ENCODE peak calls at places on chromosomes 16 and 17, in six cellular contexts. O, F, B, K, N and D are unnamed samples.

GRCh38 chr16:1991588-1992474 is 2.1 kb downstream of the SYNGR3 start:
- DNase-seq in O (peak; percentile 66), F (peak; percentile 93), B (peak; percentile 95), K (peak; percentile 100), N (peak; percentile 77), D (peak; percentile 93)

GRCh38 chr16:27238016-27238587 is 30.5 kb downstream of the NSMCE1 start:
- DNase-seq in O (no peak), F (no peak), B (no peak), K (no peak), N (no peak), D (peak; percentile 30)

GRCh38 chr17:48545539-48545938 is 630 bp upstream of the HOXB2 start:
- DNase-seq in O (no peak), F (no peak), B (no peak), K (no peak), N (no peak), D (no peak)

GRCh38 chr17:18039535-18040286 is 503 bp downstream of the GID4 start:
- DNase-seq in O (no peak), F (no peak), B (peak; percentile 24), K (no peak), N (no peak), D (no peak)

GRCh38 chr17:53740312-53740711 is 82.4 kb upstream of the KIF2B start:
- DNase-seq in O (no peak), F (no peak), B (no peak), K (no peak), N (no peak), D (no peak)

GRCh38 chr16:79042886-79043285 is 557.7 kb downstream of the MAF start:
- DNase-seq in O (no peak), F (peak; percentile 12), B (no peak), K (no peak), N (no peak), D (peak; percentile 43)

GRCh38 chr17:50675627-50676026 is 32.1 kb downstream of the ANKRD40 start:
- DNase-seq in O (no peak), F (no peak), B (no peak), K (no peak), N (no peak), D (no peak)

GRCh38 chr17:16273929-16274339 is 56.9 kb downstream of the PIGL start:
- DNase-seq in O (no peak), F (no peak), B (no peak), K (no peak), N (no peak), D (no peak)

GRCh38 chr17:38732376-38733314 is 2.5 kb downstream of the CISD3 start:
- DNase-seq in O (no peak), F (no peak), B (no peak), K (no peak), N (no peak), D (no peak)

GRCh38 chr17:72609501-72609900 is 483.0 kb downstream of the SLC39A11 start:
- DNase-seq in O (peak; percentile 69), F (no peak), B (no peak), K (no peak), N (no peak), D (no peak)

GRCh38 chr16:77213542-77214108 is 14.4 kb downstream of the SYCE1L start:
- DNase-seq in O (peak; percentile 80), F (no peak), B (peak; percentile 67), K (no peak), N (peak; percentile 53), D (no peak)

GRCh38 chr16:75246504-75247205 is 4.8 kb downstream of the BCAR1 start:
- DNase-seq in O (no peak), F (no peak), B (peak; percentile 91), K (no peak), N (no peak), D (no peak)

GRCh38 chr17:82334622-82335394 is 1.2 kb upstream of the SECTM1 start:
- DNase-seq in O (no peak), F (no peak), B (peak; percentile 36), K (no peak), N (no peak), D (peak; percentile 34)

GRCh38 chr17:70137451-70138230 is 31.7 kb upstream of the KCNJ2 start:
- DNase-seq in O (peak; percentile 69), F (no peak), B (peak; percentile 98), K (no peak), N (peak; percentile 61), D (no peak)

GRCh38 chr16:28982418-28982817 is 2.4 kb upstream of the LAT start:
- DNase-seq in O (no peak), F (no peak), B (no peak), K (no peak), N (no peak), D (no peak)

GRCh38 chr17:82062984-82063368 is 2.6 kb downstream of the DUS1L start:
- DNase-seq in O (no peak), F (no peak), B (no peak), K (no peak), N (no peak), D (no peak)

GRCh38 chr17:15261063-15261817 is 3.9 kb downstream of the PMP22 start:
- DNase-seq in O (peak; percentile 60), F (no peak), B (peak; percentile 73), K (no peak), N (peak; percentile 65), D (no peak)

GRCh38 chr16:89052824-89053724 is 40.6 kb upstream of the ACSF3 start:
- DNase-seq in O (no peak), F (no peak), B (no peak), K (no peak), N (peak; percentile 65), D (no peak)

GRCh38 chr16:9739301-9739700 is 442.9 kb downstream of the GRIN2A start:
- DNase-seq in O (no peak), F (no peak), B (no peak), K (no peak), N (no peak), D (no peak)

GRCh38 chr17:18946536-18946935 is 5.4 kb upstream of the SLC5A10 start:
- DNase-seq in O (no peak), F (no peak), B (peak; percentile 21), K (no peak), N (no peak), D (no peak)

GRCh38 chr16:88072571-88073001 is 121.4 kb downstream of the BANP start:
- DNase-seq in O (no peak), F (no peak), B (no peak), K (no peak), N (peak; percentile 46), D (no peak)

GRCh38 chr17:3887394-3887793 is 5.5 kb downstream of the CAMKK1 start:
- DNase-seq in O (no peak), F (no peak), B (no peak), K (no peak), N (no peak), D (no peak)

GRCh38 chr17:42016952-42017865 is at the start of gene DNAJC7:
- DNase-seq in O (peak; percentile 84), F (peak; percentile 85), B (peak; percentile 93), K (peak; percentile 83), N (peak; percentile 91), D (peak; percentile 88)

GRCh38 chr16:30728904-30729672 is 19.1 kb upstream of the PHKG2 start:
- DNase-seq in O (no peak), F (no peak), B (no peak), K (no peak), N (no peak), D (no peak)

GRCh38 chr17:332558-333322 is 19.9 kb downstream of the RPH3AL start:
- DNase-seq in O (peak; percentile 14), F (no peak), B (peak; percentile 59), K (no peak), N (peak; percentile 28), D (no peak)

GRCh38 chr17:13114601-13115024 is 96.8 kb upstream of the ELAC2 start:
- DNase-seq in O (peak; percentile 20), F (no peak), B (peak; percentile 63), K (no peak), N (no peak), D (no peak)

GRCh38 chr17:32568673-32569072 is 81.9 kb downstream of the CDK5R1 start:
- DNase-seq in O (no peak), F (no peak), B (no peak), K (no peak), N (no peak), D (no peak)

GRCh38 chr17:54860617-54861468 is 39.8 kb upstream of the TOM1L1 start:
- DNase-seq in O (no peak), F (no peak), B (no peak), K (no peak), N (no peak), D (no peak)

GRCh38 chr17:44097110-44097810 is 26.2 kb downstream of the HDAC5 start:
- DNase-seq in O (peak; percentile 52), F (no peak), B (peak; percentile 78), K (no peak), N (no peak), D (no peak)

GRCh38 chr16:51155199-51155607 is 4.1 kb upstream of the SALL1 start:
- DNase-seq in O (no peak), F (no peak), B (no peak), K (no peak), N (peak; percentile 31), D (no peak)

GRCh38 chr17:74334393-74335039 is 8.5 kb downstream of the KIF19 start:
- DNase-seq in O (no peak), F (no peak), B (peak; percentile 8), K (no peak), N (no peak), D (no peak)

GRCh38 chr17:68101992-68102758 is 66.6 kb downstream of the KPNA2 start:
- DNase-seq in O (no peak), F (no peak), B (peak; percentile 8), K (no peak), N (no peak), D (peak; percentile 20)

GRCh38 chr16:23519282-23519681 is 9.0 kb upstream of the GGA2 start:
- DNase-seq in O (no peak), F (no peak), B (no peak), K (no peak), N (no peak), D (no peak)

GRCh38 chr16:10205688-10206087 is 23.5 kb upstream of the GRIN2A start:
- DNase-seq in O (no peak), F (no peak), B (no peak), K (no peak), N (no peak), D (no peak)

GRCh38 chr16:74950511-74950910 is 34.4 kb downstream of the WDR59 start:
- DNase-seq in O (no peak), F (no peak), B (no peak), K (no peak), N (no peak), D (no peak)

GRCh38 chr16:78794581-78795300 is 695.3 kb downstream of the WWOX start:
- DNase-seq in O (no peak), F (no peak), B (no peak), K (no peak), N (no peak), D (no peak)

GRCh38 chr16:57591870-57592485 is 36.5 kb upstream of the ADGRG1 start:
- DNase-seq in O (no peak), F (no peak), B (no peak), K (no peak), N (no peak), D (no peak)

GRCh38 chr16:30030841-30031413 is at the start of gene TLCD3B:
- DNase-seq in O (no peak), F (no peak), B (no peak), K (no peak), N (no peak), D (no peak)

GRCh38 chr16:66439051-66439730 is 12.1 kb downstream of the BEAN1 start:
- DNase-seq in O (no peak), F (no peak), B (no peak), K (no peak), N (no peak), D (no peak)